ENCODE peak calls at places on chromosomes 12 and 14, in six cellular contexts. L is right atrium auricular region, S is colonic mucosa, I is mesothelial cell of epicardium, T is tibial nerve, V is GM20000. A is an unnamed sample.

GRCh38 chr12:42468341-42468821 is 121.2 kb downstream of the PRICKLE1 start:
- DNase-seq in I (no peak), T (peak), S (no peak), L (no peak), V (no peak), A (no peak)

GRCh38 chr12:80101126-80101525 is 1.8 kb downstream of the OTOGL start:
- DNase-seq in I (no peak), L (no peak), S (no peak), V (no peak), T (no peak), A (no peak)

GRCh38 chr12:116210131-116210530 is 67.4 kb downstream of the MED13L start:
- DNase-seq in L (no peak), T (no peak), S (no peak), I (no peak), V (no peak), A (no peak)

GRCh38 chr12:2960996-2961616 is 1.9 kb downstream of the TEAD4 start:
- DNase-seq in T (no peak), S (no peak), V (no peak), L (no peak), I (no peak), A (no peak)

GRCh38 chr14:36068777-36069534 is 107.6 kb downstream of the PTCSC3 start:
- DNase-seq in I (no peak), V (no peak), L (no peak), S (no peak), T (no peak), A (no peak)

GRCh38 chr14:83741269-83741668 is 1788.7 kb upstream of the FLRT2 start:
- DNase-seq in V (no peak), S (no peak), I (no peak), L (no peak), T (no peak), A (no peak)

GRCh38 chr14:90600619-90601018 is 203.8 kb downstream of the CALM1 start:
- DNase-seq in I (no peak), S (no peak), V (no peak), T (no peak), L (no peak), A (no peak)

GRCh38 chr12:6724409-6724797 is 557 bp downstream of the COPS7A start:
- DNase-seq in V (peak), T (no peak), I (no peak), S (peak), L (no peak), A (no peak)

GRCh38 chr14:104898195-104898558 is 26.5 kb upstream of the PLD4 start:
- DNase-seq in V (no peak), L (no peak), T (no peak), I (no peak), S (no peak), A (no peak)

DNA sequence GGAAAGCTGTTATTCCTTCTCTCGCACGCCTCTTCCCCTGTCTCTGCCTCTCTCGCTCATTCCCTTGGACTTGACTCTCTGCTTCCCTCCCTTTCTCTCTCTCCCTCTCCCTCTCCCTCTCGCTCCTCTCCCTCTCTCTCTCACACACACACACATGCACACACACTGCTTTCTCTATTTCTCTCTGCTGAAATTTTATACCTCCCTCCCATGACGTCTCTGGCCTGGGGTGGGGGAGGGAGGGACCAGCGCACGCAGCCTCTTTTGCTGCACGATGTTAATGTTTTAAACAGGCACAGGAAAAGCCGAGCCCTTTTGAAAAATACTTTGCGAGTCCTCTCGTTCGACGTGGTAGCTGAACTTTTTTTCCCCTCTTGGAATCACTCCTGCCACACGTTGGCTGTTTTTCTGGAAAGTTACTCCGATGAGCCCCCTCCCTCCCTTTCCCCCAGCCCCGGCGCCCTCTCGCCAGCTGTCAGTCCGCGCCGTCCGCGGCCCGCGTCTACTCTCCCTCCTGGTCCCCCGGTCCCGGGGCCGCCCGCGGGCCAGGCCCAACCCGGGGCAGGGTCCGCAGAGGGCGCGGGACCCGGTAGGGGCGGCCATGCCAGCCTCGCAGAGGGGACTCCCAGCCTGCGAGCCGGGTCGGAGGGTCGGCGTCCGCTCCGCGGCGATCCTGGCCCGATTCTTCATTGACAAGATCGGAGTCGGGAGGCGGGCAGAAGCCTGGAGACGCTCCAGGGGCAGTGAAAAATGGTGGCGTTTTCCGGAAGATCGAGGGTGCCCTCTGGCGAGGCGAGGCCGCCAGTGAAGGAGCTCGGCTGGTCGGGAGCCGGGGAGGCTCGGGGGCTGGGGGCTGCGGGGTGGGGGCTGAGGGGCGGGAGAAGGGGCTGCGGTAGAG is at the start of gene TGFB3:
- DNase-seq in S (peak), V (peak), T (peak), L (peak), I (peak), A (peak)
- TF ChIP-seq CTCF in S (peak), V (peak), T (peak), L (peak), I (peak), A (no peak)

DNA sequence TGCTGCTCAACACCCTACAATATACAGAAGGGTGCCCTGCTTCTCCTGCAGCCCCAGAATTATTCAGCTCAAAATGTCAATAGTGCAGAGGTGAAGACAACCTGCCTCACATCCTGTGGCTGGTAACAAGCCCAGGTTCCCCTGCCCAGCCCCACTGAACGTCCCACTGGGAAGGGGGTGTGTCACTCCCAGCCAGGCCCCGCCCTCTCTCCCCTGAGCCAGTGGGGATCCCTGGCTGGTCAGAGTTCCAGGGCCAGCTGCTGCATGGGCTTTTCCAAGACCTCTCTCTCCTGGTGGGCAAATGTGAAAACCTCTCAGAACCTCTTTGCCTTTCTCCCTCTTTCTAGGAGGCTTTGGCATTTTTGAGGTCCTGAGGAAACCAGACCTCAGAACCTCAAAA is 13.7 kb upstream of the LHX5 start:
- DNase-seq in V (no peak), I (no peak), T (no peak), L (no peak), S (no peak), A (no peak)
- TF ChIP-seq CTCF in V (no peak), I (no peak), T (no peak), L (no peak), S (no peak), A (no peak)

GRCh38 chr12:122096591-122097149 is 18.1 kb downstream of the MLXIP start:
- DNase-seq in V (no peak), I (no peak), L (no peak), T (no peak), S (peak), A (no peak)
- TF ChIP-seq CTCF in V (no peak), I (no peak), L (no peak), T (no peak), S (no peak), A (no peak)

DNA sequence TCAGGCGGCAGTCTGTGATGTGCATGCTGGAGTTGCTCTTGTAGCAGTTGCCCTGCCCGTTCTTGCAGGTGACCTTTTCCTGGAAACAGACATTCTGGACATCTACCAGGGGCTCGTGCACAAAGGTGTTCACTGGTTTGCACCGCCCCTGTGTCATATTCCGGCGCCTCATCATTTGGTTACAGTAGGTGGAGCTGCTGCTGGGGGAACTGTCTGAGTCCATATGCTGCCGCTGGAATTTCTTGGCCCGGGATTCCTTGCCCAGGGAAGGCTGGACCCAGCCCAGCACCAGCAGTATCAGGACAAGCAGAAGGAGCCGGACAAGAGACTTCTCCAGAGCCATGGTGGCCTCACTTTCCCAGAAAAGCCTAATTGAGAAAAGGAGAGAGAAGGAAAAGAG is 918 bp downstream of the RNASE1 start:
- DNase-seq in L (no peak), S (peak), V (no peak), I (no peak), T (no peak), A (no peak)
- TF ChIP-seq CTCF in L (no peak), S (no peak), V (no peak), I (no peak), T (no peak), A (no peak)

A was measured in omental fat pad.